ENCODE peak calls at places on chromosomes 13 and 19, in eight cellular contexts. C, M, F, K, V, J, E and T are unnamed samples.

GRCh38 chr19:32661318-32661717 is 13.7 kb downstream of the ANKRD27 start:
- DNase-seq in C (no peak), M (no peak), F (no peak), K (no peak), V (peak; percentile 26), J (no peak), E (no peak), T (no peak)

GRCh38 chr19:2820112-2820702 is 539 bp downstream of the ZNF554 start:
- DNase-seq in C (no peak), M (no peak), F (no peak), K (no peak), V (no peak), J (peak; percentile 28), E (no peak), T (no peak)

GRCh38 chr13:26555413-26555812 is 2.1 kb upstream of the WASF3 start:
- DNase-seq in C (no peak), M (no peak), F (no peak), K (no peak), V (no peak), J (no peak), E (no peak), T (no peak)

GRCh38 chr19:5799247-5800241 is 5.3 kb upstream of the NRTN start:
- DNase-seq in C (no peak), M (no peak), F (no peak), K (no peak), V (no peak), J (peak; percentile 45), E (no peak), T (no peak)

GRCh38 chr13:40452741-40453665 is 213.4 kb downstream of the FOXO1 start:
- DNase-seq in C (no peak), M (no peak), F (no peak), K (no peak), V (no peak), J (no peak), E (no peak), T (peak; percentile 28)

GRCh38 chr19:10139952-10140351 is 20.3 kb upstream of the EIF3G start:
- DNase-seq in C (no peak), M (no peak), F (no peak), K (no peak), V (no peak), J (no peak), E (no peak), T (no peak)

GRCh38 chr19:31066385-31066784 is 282.9 kb downstream of the TSHZ3 start:
- DNase-seq in C (peak; percentile 35), M (peak; percentile 29), F (no peak), K (no peak), V (no peak), J (no peak), E (peak; percentile 34), T (peak; percentile 9)

GRCh38 chr13:32695602-32696250 is 109.5 kb downstream of the PDS5B start:
- DNase-seq in C (no peak), M (peak; percentile 10), F (no peak), K (no peak), V (no peak), J (no peak), E (no peak), T (no peak)

GRCh38 chr19:53511357-53511756 is 26.6 kb upstream of the ZNF331 start:
- DNase-seq in C (no peak), M (no peak), F (no peak), K (no peak), V (no peak), J (no peak), E (no peak), T (no peak)

GRCh38 chr19:44747739-44748425 is 626 bp upstream of the BCL3 start:
- DNase-seq in C (no peak), M (peak; percentile 86), F (peak; percentile 93), K (peak; percentile 93), V (peak; percentile 84), J (peak; percentile 86), E (no peak), T (no peak)

GRCh38 chr13:30148171-30148754 is 159.1 kb downstream of the KATNAL1 start:
- DNase-seq in C (no peak), M (no peak), F (no peak), K (no peak), V (no peak), J (no peak), E (no peak), T (no peak)

GRCh38 chr13:32426981-32427851 is 714 bp downstream of the N4BP2L1 start:
- DNase-seq in C (no peak), M (no peak), F (peak; percentile 81), K (peak; percentile 90), V (peak; percentile 79), J (peak; percentile 52), E (no peak), T (no peak)

GRCh38 chr13:105272660-105273631 is 1262.5 kb downstream of the EFNB2 start:
- DNase-seq in C (no peak), M (no peak), F (peak; percentile 60), K (no peak), V (no peak), J (no peak), E (no peak), T (no peak)

GRCh38 chr13:36282818-36283432 is 14.7 kb downstream of the CCDC169 start:
- DNase-seq in C (no peak), M (peak; percentile 71), F (no peak), K (no peak), V (no peak), J (no peak), E (peak; percentile 4), T (no peak)

DNA sequence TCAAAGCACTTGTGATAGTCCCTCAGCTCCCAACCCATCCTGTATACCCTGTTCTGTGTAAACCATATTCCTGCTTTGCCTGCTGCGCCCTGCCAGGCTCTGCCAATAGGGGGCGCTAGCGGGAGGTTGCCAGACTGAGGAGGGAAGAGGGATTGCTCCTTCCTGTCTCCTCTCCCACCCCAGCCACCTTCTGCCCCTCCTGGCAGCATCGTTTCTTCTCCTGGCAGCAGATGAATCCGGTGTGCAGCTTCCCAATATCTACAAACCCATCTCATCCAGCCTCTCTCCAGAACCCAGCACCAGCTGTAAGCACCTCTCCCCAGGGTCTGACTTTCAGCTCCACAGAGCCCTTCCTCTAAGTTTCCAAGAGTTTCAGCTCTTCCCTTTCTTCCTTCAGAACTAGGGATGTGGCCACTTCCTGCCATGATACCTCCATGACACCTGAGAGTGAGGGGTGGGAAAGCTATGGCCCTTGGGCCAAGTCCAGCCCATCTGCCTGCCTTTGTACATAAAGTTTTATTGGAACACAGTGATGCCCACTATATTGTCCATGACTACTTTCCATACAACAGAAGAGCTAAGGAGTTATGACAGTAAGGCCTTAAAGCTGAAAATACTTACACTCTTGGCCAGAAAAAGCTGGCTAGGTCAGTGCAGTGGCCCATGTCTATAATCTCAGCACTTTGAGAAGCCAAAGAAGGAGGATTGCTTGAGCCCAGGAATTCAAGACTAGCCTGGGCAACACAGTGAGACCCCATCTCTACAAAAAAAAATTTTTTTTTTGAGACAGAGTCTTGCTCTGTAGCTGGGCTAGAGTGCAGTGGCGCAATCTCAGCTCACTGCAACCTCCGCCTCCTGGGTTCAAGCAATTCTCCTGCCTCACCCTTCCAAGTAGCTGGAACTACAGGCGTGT is 34.5 kb upstream of the ATP1A3 start:
- DNase-seq in C (no peak), M (no peak), F (no peak), K (no peak), V (peak; percentile 12), J (peak; percentile 25), E (no peak), T (no peak)
- H3K4me3 ChIP-seq in C (no peak overlapping the region), M (no peak overlapping the region), F (no peak overlapping the region), K (no peak overlapping the region), V (no peak overlapping the region), J (no peak overlapping the region), E (no peak overlapping the region), T (no peak overlapping the region)

GRCh38 chr19:4639531-4640246 is 373 bp downstream of the TNFAIP8L1 start:
- DNase-seq in C (no peak), M (no peak), F (peak; percentile 82), K (peak; percentile 91), V (peak; percentile 69), J (peak; percentile 55), E (no peak), T (no peak)
- TF ChIP-seq CTCF in C (no peak), M (no peak), F (no peak), K (no peak), V (no peak), J (no peak), E (no peak), T (no peak)

GRCh38 chr19:21587549-21587948 is 82.1 kb downstream of the ZNF429 start:
- DNase-seq in C (no peak), M (no peak), F (no peak), K (no peak), V (peak; percentile 55), J (no peak), E (no peak), T (no peak)

GRCh38 chr19:21588202-21588601 is 82.8 kb downstream of the ZNF429 start:
- DNase-seq in C (no peak), M (no peak), F (no peak), K (no peak), V (no peak), J (no peak), E (no peak), T (no peak)

GRCh38 chr19:21585491-21585890 is 80.1 kb downstream of the ZNF429 start:
- DNase-seq in C (no peak), M (no peak), F (no peak), K (no peak), V (no peak), J (no peak), E (no peak), T (no peak)

GRCh38 chr19:21587117-21587461 is 81.7 kb downstream of the ZNF429 start:
- DNase-seq in C (no peak), M (no peak), F (no peak), K (no peak), V (no peak), J (no peak), E (no peak), T (no peak)

DNA sequence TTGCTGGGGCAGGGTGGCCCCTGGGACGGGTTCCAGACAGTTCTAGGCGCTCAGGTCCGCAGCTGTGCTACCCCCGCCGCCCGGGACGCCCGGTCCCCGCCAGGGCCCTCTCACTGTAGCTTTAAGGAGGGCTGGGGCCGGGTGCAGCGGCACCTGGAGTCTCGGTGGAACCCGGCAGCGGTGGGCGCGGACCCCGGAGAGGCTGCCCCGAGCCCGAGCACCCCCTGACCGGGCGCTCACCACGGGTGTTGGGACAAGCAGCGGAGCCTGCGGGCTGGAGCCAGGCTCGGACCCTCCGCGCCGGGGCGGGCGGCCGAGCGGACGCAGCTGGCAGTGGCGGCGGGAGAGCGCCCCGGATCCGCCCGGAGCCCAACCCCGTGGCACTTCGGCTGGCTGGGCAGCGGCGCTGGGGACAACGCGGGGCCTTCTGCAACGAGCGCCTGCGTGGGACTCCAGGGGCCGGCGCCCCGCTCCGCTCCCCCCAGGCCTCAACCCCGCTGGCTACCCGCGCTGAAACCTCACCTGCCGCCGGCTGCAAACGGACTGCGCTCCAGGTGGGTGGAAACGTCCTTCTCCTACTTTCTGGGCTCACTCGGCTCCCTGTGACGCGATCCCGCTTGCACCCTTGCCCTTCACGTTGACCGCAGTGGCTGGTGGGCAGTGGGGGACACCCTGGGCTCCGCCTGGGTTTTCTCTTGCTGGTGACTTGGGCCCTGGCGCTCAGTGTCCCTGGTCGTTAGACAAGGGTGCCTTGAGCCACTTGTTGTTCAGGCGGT is 81.1 kb downstream of the ZNF429 start:
- DNase-seq in C (no peak), M (no peak), F (peak; percentile 82), K (no peak), V (peak; percentile 71), J (no peak), E (no peak), T (no peak)
- H3K4me3 ChIP-seq in C (no peak overlapping the region), M (no peak overlapping the region), F (peak overlapping the region; percentile 66), K (peak overlapping the region; percentile 10), V (peak overlapping the region; percentile 83), J (peak overlapping the region; percentile 69), E (no peak overlapping the region), T (peak overlapping the region; percentile 13)

GRCh38 chr13:39415403-39415802 is 187.6 kb downstream of the LHFPL6 start:
- DNase-seq in C (no peak), M (peak; percentile 72), F (no peak), K (no peak), V (peak; percentile 70), J (peak; percentile 20), E (no peak), T (no peak)
- TF ChIP-seq CTCF in C (peak; percentile 71), M (peak; percentile 65), F (peak; percentile 46), K (no peak), V (peak; percentile 48), J (no peak), E (peak; percentile 66), T (peak; percentile 67)